ENCODE peak calls at places on chromosomes 12 and 14, in four cellular contexts. G is cardiac fibroblast; W is small intestine; E is activated CD4-positive, alpha-beta T cell treated with anti-CD3 and anti-CD28 coated beads, Interleukin-2, amount 50 U/mL, for 24 hours. Y is an unnamed sample.

GRCh38 chr14:83491091-83491490 is 1957.4 kb upstream of the SEL1L start:
- DNase-seq in W (no peak), E (no peak), G (no peak), Y (no peak)

GRCh38 chr12:27193106-27193505 is 51.0 kb upstream of the STK38L start:
- DNase-seq in G (peak), W (peak), E (no peak), Y (no peak)

GRCh38 chr12:78473136-78473535 is 391.4 kb upstream of the SYT1 start:
- DNase-seq in W (no peak), G (peak), E (no peak), Y (no peak)

GRCh38 chr14:90429764-90430163 is 32.9 kb downstream of the CALM1 start:
- DNase-seq in G (no peak), E (no peak), W (no peak), Y (no peak)

GRCh38 chr12:2958432-2959193 is 584 bp upstream of the TEAD4 start:
- DNase-seq in E (no peak), G (peak), W (peak), Y (peak)

GRCh38 chr12:9745191-9745590 is 12.3 kb upstream of the CLECL1 start:
- DNase-seq in G (no peak), W (no peak), E (no peak), Y (no peak)

GRCh38 chr12:11860026-11860425 is 210.6 kb downstream of the ETV6 start:
- DNase-seq in E (no peak), W (no peak), G (no peak), Y (no peak)

GRCh38 chr14:73567365-73567764 is 1.6 kb upstream of the ACOT2 start:
- DNase-seq in W (no peak), G (no peak), E (no peak), Y (no peak)

GRCh38 chr14:102922490-102923200 is at the start of gene AMN:
- DNase-seq in W (peak), E (no peak), G (peak), Y (no peak)

GRCh38 chr12:92553389-92553788 is 149.4 kb upstream of the PLEKHG7 start:
- DNase-seq in G (peak), W (no peak), E (no peak), Y (no peak)

GRCh38 chr12:99111600-99111999 is 466.5 kb downstream of the APAF1 start:
- DNase-seq in W (no peak), G (no peak), E (no peak), Y (no peak)

GRCh38 chr12:68890701-68891113 is 42.3 kb downstream of the CPM start:
- DNase-seq in W (peak), E (no peak), G (no peak), Y (no peak)

Y was measured in HT-29.